ENCODE peak calls at places on chromosome X, in four cellular contexts. A, U, O and W are unnamed samples.

GRCh38 chrX:34687095-34687494 is 30.0 kb upstream of the TMEM47 start:
- DNase-seq in A (no peak), O (no peak), U (no peak), W (no peak)

GRCh38 chrX:33211356-33212254 is at the start of gene DMD:
- DNase-seq in A (no peak), U (no peak), O (no peak), W (no peak)

GRCh38 chrX:87583679-87584078 is 66.1 kb downstream of the KLHL4 start:
- DNase-seq in O (no peak), A (no peak), U (peak), W (peak)

GRCh38 chrX:129782015-129782495 is 2.3 kb downstream of the SASH3 start:
- DNase-seq in A (no peak), U (no peak), O (no peak), W (no peak)

GRCh38 chrX:130098202-130098552 is 12.1 kb downstream of the ELF4 start:
- DNase-seq in A (no peak), O (no peak), U (no peak), W (no peak)

GRCh38 chrX:154436597-154437397 is at the start of gene GDI1:
- DNase-seq in A (no peak), O (peak), U (peak), W (no peak)

GRCh38 chrX:124388562-124388961 is 42.2 kb downstream of the SH2D1A start:
- DNase-seq in O (peak), A (peak), U (peak), W (peak)

GRCh38 chrX:120200851-120201250 is 42.4 kb downstream of the RHOXF2 start:
- DNase-seq in A (no peak), O (no peak), U (no peak), W (no peak)

GRCh38 chrX:6448003-6448402 is 86.9 kb downstream of the VCX3A start:
- DNase-seq in A (no peak), U (no peak), O (no peak), W (no peak)

GRCh38 chrX:96807318-96807717 is 76.4 kb upstream of the RPA4 start:
- DNase-seq in O (no peak), U (no peak), A (no peak), W (no peak)

GRCh38 chrX:18558799-18559198 is 113.1 kb downstream of the RS1 start:
- DNase-seq in O (peak), U (no peak), A (no peak), W (no peak)

GRCh38 chrX:40205471-40205870 is 107.7 kb upstream of the BCOR start:
- DNase-seq in A (no peak), O (no peak), U (no peak), W (no peak)

GRCh38 chrX:121146059-121146628 is 98.7 kb downstream of the GLUD2 start:
- DNase-seq in O (no peak), U (no peak), A (no peak), W (no peak)

GRCh38 chrX:21723814-21724213 is 34.1 kb downstream of the SMPX start:
- DNase-seq in A (no peak), O (no peak), U (no peak), W (no peak)

GRCh38 chrX:47817421-47817820 is 19.3 kb upstream of the ZNF81 start:
- DNase-seq in A (no peak), U (no peak), O (no peak), W (no peak)

GRCh38 chrX:133981908-133982307 is 3.5 kb downstream of the GPC3 start:
- DNase-seq in A (no peak), O (no peak), U (no peak), W (no peak)

GRCh38 chrX:40729923-40730584 is 5.3 kb downstream of the MED14 start:
- DNase-seq in O (no peak), U (no peak), A (no peak), W (no peak)

GRCh38 chrX:27391601-27392000 is 71.5 kb downstream of the PPP4R3C start:
- DNase-seq in A (no peak), O (no peak), U (no peak), W (no peak)

GRCh38 chrX:109890910-109891502 is 111.9 kb upstream of the TMEM164 start:
- DNase-seq in A (peak), U (peak), O (peak), W (peak)

GRCh38 chrX:51641421-51642021 is 22.8 kb upstream of the CENPVL3 start:
- DNase-seq in U (peak), O (peak), A (peak), W (peak)